ENCODE peak calls at places on chromosomes 7 and 10, in four cellular contexts. A is dorsolateral prefrontal cortex; V is AG09309; Q is CD8-positive, alpha-beta T cell. S is an unnamed sample.

GRCh38 chr7:2190531-2190930 is 42.2 kb downstream of the MAD1L1 start:
- DNase-seq in V (no peak), Q (no peak), A (no peak), S (no peak)

GRCh38 chr10:111081595-111081994 is 4.8 kb downstream of the ADRA2A start:
- DNase-seq in A (no peak), Q (no peak), V (no peak), S (no peak)

GRCh38 chr7:72152171-72153131 is 259.7 kb downstream of the CALN1 start:
- DNase-seq in A (peak), Q (no peak), V (no peak), S (no peak)

GRCh38 chr7:7792089-7792488 is 73.7 kb upstream of the RPA3 start:
- DNase-seq in Q (no peak), V (no peak), A (no peak), S (no peak)

GRCh38 chr7:25389489-25390106 is 161.3 kb upstream of the NPVF start:
- DNase-seq in Q (no peak), A (no peak), V (no peak), S (peak)

GRCh38 chr10:31030216-31030615 is 1.4 kb downstream of the ZNF438 start:
- DNase-seq in Q (no peak), V (no peak), A (no peak), S (no peak)

GRCh38 chr10:89414879-89415821 is 782 bp downstream of the IFIT5 start:
- DNase-seq in Q (peak), V (no peak), A (peak), S (peak)

GRCh38 chr10:7337431-7338171 is 73.2 kb downstream of the SFMBT2 start:
- DNase-seq in V (no peak), A (no peak), Q (no peak), S (no peak)

GRCh38 chr7:55496906-55497305 is 75.4 kb downstream of the VOPP1 start:
- DNase-seq in Q (no peak), V (no peak), A (no peak), S (no peak)

GRCh38 chr7:55490099-55490498 is 82.2 kb downstream of the VOPP1 start:
- DNase-seq in V (no peak), A (no peak), Q (no peak), S (no peak)

GRCh38 chr7:55491346-55491745 is 81.0 kb downstream of the VOPP1 start:
- DNase-seq in A (no peak), Q (no peak), V (no peak), S (no peak)

GRCh38 chr7:55494951-55495350 is 77.4 kb downstream of the VOPP1 start:
- DNase-seq in A (no peak), V (no peak), Q (no peak), S (no peak)

DNA sequence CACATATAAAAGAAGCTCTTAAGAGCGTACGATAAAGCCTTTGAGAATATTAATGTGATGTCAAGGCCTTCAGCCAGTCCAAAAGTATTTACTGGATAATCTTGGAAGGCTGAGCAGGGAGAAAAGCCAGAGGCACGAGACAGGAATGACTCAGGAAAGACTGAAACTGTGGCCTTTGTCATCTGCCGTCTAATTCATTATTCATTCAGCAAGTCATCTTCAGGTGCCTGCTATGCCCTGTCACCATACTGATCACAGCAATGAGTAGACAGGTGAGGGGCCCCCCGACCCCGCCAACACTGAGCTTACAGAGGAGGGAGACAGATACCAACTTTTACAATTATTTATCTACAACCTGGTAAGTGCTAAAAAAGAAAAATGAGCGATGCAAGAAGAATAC is 78.9 kb downstream of the VOPP1 start:
- DNase-seq in Q (no peak), A (no peak), V (no peak), S (no peak)
- TF ChIP-seq CTCF in Q (no peak), A (no peak), V (no peak), S (no peak)

DNA sequence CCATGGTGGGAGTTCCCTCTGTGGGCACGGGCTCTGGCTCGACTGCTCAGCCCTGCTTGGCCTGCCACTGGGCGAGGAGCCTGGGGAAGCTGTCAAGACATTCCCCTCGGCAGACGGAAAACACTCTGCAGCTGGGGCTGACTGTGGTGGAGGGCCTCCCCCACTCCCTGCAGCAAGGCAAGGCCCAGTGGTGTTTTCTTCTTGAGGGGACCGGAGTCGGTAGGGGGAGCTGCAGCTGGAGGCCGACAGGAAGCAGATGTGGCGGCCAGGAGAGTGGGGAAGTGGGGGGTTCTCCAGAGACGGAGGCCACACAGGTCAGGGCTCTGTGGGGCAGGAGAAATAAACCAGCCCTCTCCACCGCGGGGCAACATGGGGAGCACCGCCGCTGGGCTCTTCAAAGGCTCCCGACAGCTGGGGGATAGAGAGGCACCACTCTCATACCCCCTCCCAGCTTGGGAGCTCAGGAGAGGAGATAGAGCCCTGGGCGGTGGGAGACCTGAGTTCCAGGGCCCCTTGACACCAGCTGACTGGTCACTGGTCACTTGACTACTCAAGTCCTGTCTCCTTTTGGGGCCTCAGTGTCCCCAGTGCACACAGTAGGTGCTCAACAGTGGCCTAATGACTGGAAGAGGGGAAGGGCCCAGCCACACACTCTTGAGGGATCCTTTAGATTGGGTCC is 43.4 kb downstream of the PPIF start:
- DNase-seq in V (no peak), Q (no peak), A (peak), S (no peak)
- TF ChIP-seq CTCF in V (no peak), Q (no peak), A (peak), S (no peak)

DNA sequence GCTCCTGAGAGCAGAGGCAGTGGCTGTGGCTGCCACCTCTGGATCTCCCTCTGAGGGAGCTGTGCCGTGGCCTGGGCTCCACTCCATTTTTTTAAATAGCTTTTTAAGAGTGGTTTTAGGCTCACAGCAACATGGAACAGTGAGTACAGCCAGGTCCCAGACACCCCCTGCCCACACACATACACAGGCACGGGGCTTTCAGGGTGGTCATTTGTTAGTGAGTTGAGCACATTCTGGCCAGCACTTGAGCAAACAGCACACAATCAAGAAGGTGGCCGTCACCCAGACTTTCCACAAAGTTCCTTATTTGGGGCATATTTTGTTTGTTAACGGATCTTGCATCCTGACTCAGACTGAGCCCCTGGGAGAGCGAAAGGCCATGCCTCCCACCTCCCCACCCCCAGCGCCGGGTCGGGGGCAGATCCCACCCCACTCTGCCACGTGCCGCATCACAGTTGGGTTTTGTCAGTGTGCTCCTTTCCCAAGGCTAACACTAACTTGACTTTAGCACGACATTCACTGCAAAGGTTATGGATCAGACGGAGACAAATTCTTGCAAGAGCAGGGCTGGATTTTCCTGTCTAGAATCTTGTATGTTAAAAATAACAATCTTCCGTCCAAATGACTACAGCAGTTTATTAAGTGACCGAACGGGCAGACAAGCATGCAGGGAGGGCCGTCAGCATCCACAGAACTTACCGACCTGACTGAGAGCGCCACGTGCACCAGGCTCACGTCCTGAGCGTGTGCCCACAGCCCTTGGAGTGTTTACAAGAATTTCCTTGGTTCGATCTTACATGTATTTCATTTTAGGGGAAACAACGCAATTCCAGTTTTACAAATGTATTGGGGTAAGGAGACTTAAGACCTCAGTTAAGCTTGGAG is 156.5 kb upstream of the NPS start:
- DNase-seq in V (no peak), A (no peak), Q (no peak), S (no peak)
- TF ChIP-seq CTCF in V (no peak), A (no peak), Q (no peak), S (no peak)

DNA sequence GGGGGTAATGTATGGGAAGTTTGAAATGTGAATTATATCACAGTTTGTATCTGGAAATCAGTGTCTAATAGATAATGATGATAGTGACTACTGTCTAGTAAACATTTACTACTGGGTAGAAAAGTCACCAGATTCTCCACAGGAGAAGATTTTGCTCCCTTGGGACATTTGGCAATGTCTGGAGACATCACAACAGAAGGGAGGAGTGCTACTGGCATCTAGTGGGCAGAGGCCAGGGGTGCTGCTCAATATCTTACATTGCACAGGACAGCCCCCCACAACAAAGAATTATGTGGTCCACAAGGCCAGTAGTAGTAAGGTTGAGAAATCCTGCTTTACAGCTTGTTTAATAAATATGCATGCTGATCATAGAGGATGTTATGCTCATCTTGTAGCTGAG is 92.3 kb upstream of the PRPS1L1 start:
- DNase-seq in V (no peak), Q (no peak), A (no peak), S (no peak)
- TF ChIP-seq CTCF in V (peak), Q (no peak), A (no peak), S (peak)

GRCh38 chr7:98826811-98827231 is 43.0 kb downstream of the TMEM130 start:
- DNase-seq in Q (no peak), A (peak), V (no peak), S (no peak)
- TF ChIP-seq CTCF in Q (no peak), A (no peak), V (no peak), S (no peak)

GRCh38 chr10:124917939-124918830 is 23.7 kb upstream of the ZRANB1 start:
- DNase-seq in V (peak), A (no peak), Q (no peak), S (no peak)

GRCh38 chr10:124918906-124919305 is 23.0 kb upstream of the ZRANB1 start:
- DNase-seq in Q (no peak), A (no peak), V (no peak), S (no peak)

GRCh38 chr10:124917168-124917938 is 24.6 kb upstream of the ZRANB1 start:
- DNase-seq in Q (peak), A (no peak), V (no peak), S (peak)

GRCh38 chr10:124916098-124916584 is 25.8 kb upstream of the ZRANB1 start:
- DNase-seq in Q (no peak), V (no peak), A (no peak), S (no peak)

GRCh38 chr10:124916585-124917167 is 25.2 kb upstream of the ZRANB1 start:
- DNase-seq in A (peak), V (peak), Q (peak), S (peak)
- TF ChIP-seq CTCF in A (no peak), V (no peak), Q (no peak), S (no peak)

GRCh38 chr7:19665399-19666008 is 43.3 kb downstream of the POLR1F start:
- DNase-seq in A (no peak), Q (no peak), V (no peak), S (no peak)
- TF ChIP-seq CTCF in A (peak), Q (peak), V (peak), S (peak)

GRCh38 chr7:18235819-18236218 is 208.2 kb upstream of the PRPS1L1 start:
- DNase-seq in Q (no peak), V (no peak), A (no peak), S (no peak)

GRCh38 chr7:18239212-18239611 is 211.6 kb upstream of the PRPS1L1 start:
- DNase-seq in A (no peak), Q (no peak), V (no peak), S (no peak)

DNA sequence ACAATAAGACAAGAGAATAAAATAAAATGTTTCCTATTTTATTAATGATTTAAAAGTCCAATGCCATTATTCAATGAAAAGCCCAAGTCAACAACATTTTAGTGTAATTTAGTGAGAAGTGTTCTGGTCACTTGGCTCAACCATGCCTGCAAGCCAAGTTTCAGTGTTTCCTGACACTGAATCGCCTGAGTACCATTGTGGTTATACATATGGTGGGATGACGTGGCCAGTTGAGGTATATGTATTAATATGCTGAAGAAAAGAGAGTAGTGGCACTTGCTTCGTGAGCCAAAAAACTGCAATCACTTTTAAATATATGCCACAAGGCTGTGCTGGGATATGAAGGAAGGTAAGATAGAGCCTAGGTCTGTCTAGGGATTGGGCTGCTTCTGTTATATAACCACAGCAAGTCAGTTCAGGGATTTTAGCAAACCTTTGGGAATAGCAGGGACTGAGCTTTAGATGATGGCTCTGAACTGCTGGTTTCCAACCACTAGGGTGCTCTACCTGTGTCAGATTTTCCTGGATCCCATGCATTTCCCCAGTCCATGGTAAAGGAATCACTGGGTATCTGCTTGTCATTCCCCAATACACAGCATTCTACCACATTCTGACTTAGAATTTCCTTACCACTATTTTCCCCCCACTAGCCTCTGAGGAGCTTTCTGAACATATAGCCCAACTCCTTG is 214.0 kb upstream of the PRPS1L1 start:
- DNase-seq in Q (no peak), V (no peak), A (no peak), S (no peak)
- TF ChIP-seq CTCF in Q (no peak), V (no peak), A (no peak), S (no peak)